ENCODE peak calls at places on chromosomes 16 and 17, in five cellular contexts. W is EH, C is hypothalamus, V is HT-29, A is smooth muscle cell of the brain vasculature. F is an unnamed sample.

GRCh38 chr16:75506567-75506966 is 11.3 kb upstream of the CHST6 start:
- DNase-seq in A (no peak), C (no peak), V (no peak), W (peak; percentile 87), F (peak; percentile 95)

GRCh38 chr16:58755989-58756649 is 22.0 kb upstream of the GOT2 start:
- DNase-seq in V (peak; percentile 78), C (peak; percentile 14), A (no peak), W (peak; percentile 67), F (peak; percentile 80)

GRCh38 chr17:3804503-3804931 is 3.5 kb upstream of the ITGAE start:
- DNase-seq in V (no peak), C (no peak), A (no peak), W (peak; percentile 30), F (peak; percentile 66)

GRCh38 chr16:11052080-11052808 is 107.9 kb downstream of the CLEC16A start:
- DNase-seq in W (no peak), C (no peak), V (no peak), A (no peak), F (no peak)

GRCh38 chr17:7922499-7923289 is 6.6 kb upstream of the RNF227 start:
- DNase-seq in W (peak; percentile 69), C (peak; percentile 32), V (peak; percentile 48), A (peak; percentile 32), F (peak; percentile 82)

GRCh38 chr17:82212331-82213250 is at the start of gene CCDC57:
- DNase-seq in W (peak; percentile 80), A (no peak), C (peak; percentile 55), V (peak; percentile 70), F (peak; percentile 79)

GRCh38 chr16:21116148-21116693 is 34.4 kb downstream of the DNAH3 start:
- DNase-seq in A (no peak), C (no peak), W (peak; percentile 6), V (no peak), F (peak; percentile 13)

GRCh38 chr16:83215417-83216001 is 588.7 kb downstream of the CDH13 start:
- DNase-seq in W (peak; percentile 43), C (no peak), A (no peak), V (peak; percentile 67), F (peak; percentile 42)

GRCh38 chr17:5464717-5465507 is 3.9 kb downstream of the DHX33 start:
- DNase-seq in C (no peak), V (no peak), W (no peak), A (no peak), F (no peak)

GRCh38 chr17:52084176-52084575 is 74.3 kb downstream of the CA10 start:
- DNase-seq in W (no peak), A (no peak), V (no peak), C (no peak), F (no peak)

GRCh38 chr17:76193616-76194015 is 46.7 kb downstream of the RNF157 start:
- DNase-seq in A (no peak), C (no peak), V (no peak), W (no peak), F (no peak)

GRCh38 chr17:61981323-61981722 is 53.5 kb upstream of the INTS2 start:
- DNase-seq in C (no peak), A (no peak), W (peak; percentile 62), V (no peak), F (peak; percentile 31)

GRCh38 chr17:8865385-8865784 is 2.1 kb downstream of the PIK3R6 start:
- DNase-seq in V (no peak), C (no peak), A (no peak), W (no peak), F (no peak)

GRCh38 chr17:81537343-81537855 is 9.2 kb downstream of the FSCN2 start:
- DNase-seq in C (no peak), V (peak; percentile 72), A (no peak), W (peak; percentile 30), F (no peak)

F was measured in iris pigment epithelial cell.